ENCODE peak calls at places on chromosome 10, in four cellular contexts. One of them, this sample, is unnamed.

GRCh38 chr10:48449501-48450232 is 143.2 kb downstream of the MAPK8 start:
- DNase-seq in brain microvascular endothelial cell: no peak
- DNase-seq in T-helper 9 cell: no peak
- DNase-seq in A172: no peak
- DNase-seq in this sample: no peak

GRCh38 chr10:101297901-101298451 is 56.0 kb upstream of the BTRC start:
- DNase-seq in T-helper 9 cell: peak
- DNase-seq in brain microvascular endothelial cell: peak
- DNase-seq in A172: peak
- DNase-seq in this sample: peak

GRCh38 chr10:30431435-30431911 is 2.5 kb upstream of the MAP3K8 start:
- DNase-seq in T-helper 9 cell: no peak
- DNase-seq in brain microvascular endothelial cell: no peak
- DNase-seq in A172: peak
- DNase-seq in this sample: peak

GRCh38 chr10:72107325-72108003 is 19.1 kb upstream of the SPOCK2 start:
- DNase-seq in A172: peak
- DNase-seq in T-helper 9 cell: no peak
- DNase-seq in brain microvascular endothelial cell: no peak
- DNase-seq in this sample: peak

GRCh38 chr10:50248057-50248456 is 3.3 kb downstream of the ASAH2 start:
- DNase-seq in A172: no peak
- DNase-seq in brain microvascular endothelial cell: no peak
- DNase-seq in T-helper 9 cell: no peak
- DNase-seq in this sample: no peak

GRCh38 chr10:20185116-20185515 is 368.9 kb downstream of the PLXDC2 start:
- DNase-seq in A172: peak
- DNase-seq in T-helper 9 cell: no peak
- DNase-seq in brain microvascular endothelial cell: peak
- DNase-seq in this sample: peak

GRCh38 chr10:8897769-8898168 is 843.3 kb downstream of the GATA3 start:
- DNase-seq in brain microvascular endothelial cell: no peak
- DNase-seq in T-helper 9 cell: no peak
- DNase-seq in A172: no peak
- DNase-seq in this sample: no peak

GRCh38 chr10:20551761-20552160 is 345.4 kb downstream of the NEBL start:
- DNase-seq in T-helper 9 cell: no peak
- DNase-seq in brain microvascular endothelial cell: no peak
- DNase-seq in A172: no peak
- DNase-seq in this sample: no peak

GRCh38 chr10:94314913-94315545 is 47.7 kb downstream of the NOC3L start:
- DNase-seq in T-helper 9 cell: no peak
- DNase-seq in A172: no peak
- DNase-seq in brain microvascular endothelial cell: peak
- DNase-seq in this sample: no peak